ENCODE peak calls at places on chromosomes 12 and 14, in six cellular contexts. Y is HT1080; Q is pancreas; K is activated CD4-positive, alpha-beta T cell treated with anti-CD3 and anti-CD28 coated beads, Interleukin-2, amount 50 U/mL, for 1 hour; F is SJSA1; X is right cardiac atrium. M is an unnamed sample.

GRCh38 chr12:3281588-3282150 is 204.5 kb downstream of the TSPAN9 start:
- DNase-seq in Y (no peak), Q (no peak), K (no peak), F (no peak), X (no peak), M (no peak)

GRCh38 chr14:28707814-28708213 is 58.8 kb upstream of the FOXG1 start:
- DNase-seq in Y (peak; percentile 87), Q (no peak), K (no peak), F (no peak), X (no peak), M (no peak)

GRCh38 chr14:52020866-52021717 is 31.7 kb downstream of the RTRAF start:
- DNase-seq in Y (no peak), Q (no peak), K (no peak), F (peak; percentile 48), X (no peak), M (no peak)

GRCh38 chr14:48323655-48324054 is 648.2 kb upstream of the MDGA2 start:
- DNase-seq in Y (peak; percentile 57), Q (no peak), K (no peak), F (no peak), X (no peak), M (no peak)

GRCh38 chr12:75825686-75826085 is 205.9 kb downstream of the PHLDA1 start:
- DNase-seq in Y (peak; percentile 99), Q (no peak), K (no peak), F (peak; percentile 54), X (no peak), M (no peak)

GRCh38 chr12:6434205-6435180 is 10.3 kb upstream of the CD27 start:
- DNase-seq in Y (no peak), Q (no peak), K (peak; percentile 28), F (no peak), X (no peak), M (no peak)

GRCh38 chr12:613996-614726 is 49.1 kb downstream of the NINJ2 start:
- DNase-seq in Y (peak; percentile 44), Q (no peak), K (no peak), F (no peak), X (no peak), M (no peak)

GRCh38 chr12:80877706-80878384 is 59.9 kb downstream of the LIN7A start:
- DNase-seq in Y (no peak), Q (no peak), K (no peak), F (no peak), X (no peak), M (no peak)

GRCh38 chr14:104282332-104283196 is 144.2 kb downstream of the KIF26A start:
- DNase-seq in Y (no peak), Q (no peak), K (no peak), F (no peak), X (peak; percentile 43), M (peak; percentile 86)

GRCh38 chr14:35927727-35928126 is 101.6 kb downstream of the BRMS1L start:
- DNase-seq in Y (peak; percentile 46), Q (no peak), K (no peak), F (no peak), X (no peak), M (no peak)

GRCh38 chr12:630656-631632 is 32.3 kb downstream of the NINJ2 start:
- DNase-seq in Y (no peak), Q (peak; percentile 33), K (peak; percentile 59), F (no peak), X (peak; percentile 88), M (no peak)

GRCh38 chr14:97866186-97866585 is 1069.0 kb downstream of the VRK1 start:
- DNase-seq in Y (no peak), Q (no peak), K (no peak), F (no peak), X (no peak), M (no peak)

GRCh38 chr12:6192604-6193380 is 7.4 kb upstream of the CD9 start:
- DNase-seq in Y (no peak), Q (no peak), K (no peak), F (no peak), X (peak; percentile 36), M (no peak)

GRCh38 chr14:68822132-68822651 is 29.3 kb upstream of the ZFP36L1 start:
- DNase-seq in Y (no peak), Q (no peak), K (no peak), F (no peak), X (no peak), M (no peak)

GRCh38 chr12:122951979-122952892 is 14.0 kb downstream of the ABCB9 start:
- DNase-seq in Y (peak; percentile 72), Q (peak; percentile 68), K (peak; percentile 75), F (no peak), X (peak; percentile 90), M (peak; percentile 79)

GRCh38 chr12:26636710-26637328 is 196.2 kb downstream of the ITPR2 start:
- DNase-seq in Y (peak; percentile 78), Q (peak; percentile 31), K (no peak), F (peak; percentile 73), X (no peak), M (no peak)

GRCh38 chr12:12070674-12071661 is at the start of gene BCL2L14:
- DNase-seq in Y (no peak), Q (peak; percentile 40), K (no peak), F (no peak), X (no peak), M (no peak)

GRCh38 chr12:99024191-99024590 is 379.1 kb downstream of the APAF1 start:
- DNase-seq in Y (no peak), Q (no peak), K (no peak), F (no peak), X (no peak), M (no peak)